ENCODE peak calls at places on chromosomes 5 and 9, in five cellular contexts. D, C, I, O and E are unnamed samples. For H3K4me1 and H3K9me3, the result is how much of the 10 kb centered on the place peaks cover.

GRCh38 chr9:131289301-131290038 is at the start of gene PLPP7:
- DNase-seq in D (peak), C (peak), I (no peak), O (peak), E (peak)

GRCh38 chr5:68369436-68370125 is 154.0 kb downstream of the PIK3R1 start:
- DNase-seq in D (no peak), C (no peak), I (no peak), O (no peak), E (no peak)

GRCh38 chr9:5843450-5844249 is 10.7 kb upstream of the ERMP1 start:
- DNase-seq in D (no peak), C (no peak), I (no peak), O (peak), E (no peak)

GRCh38 chr9:8674550-8674949 is 875.0 kb upstream of the DMAC1 start:
- DNase-seq in D (no peak), C (no peak), I (no peak), O (no peak), E (no peak)

GRCh38 chr9:85743290-85744128 is 1.8 kb upstream of the AGTPBP1 start:
- DNase-seq in D (no peak), C (no peak), I (peak), O (peak), E (no peak)

GRCh38 chr9:119793272-119793671 is 424.0 kb upstream of the BRINP1 start:
- DNase-seq in D (no peak), C (no peak), I (no peak), O (no peak), E (no peak)

GRCh38 chr5:150626853-150627276 is 13.6 kb upstream of the SYNPO start:
- DNase-seq in D (no peak), C (peak), I (no peak), O (no peak), E (peak)

GRCh38 chr5:55160493-55161209 is 680 bp downstream of the GPX8 start:
- DNase-seq in D (peak), C (no peak), I (peak), O (peak), E (peak)

GRCh38 chr5:14449052-14449661 is 132.4 kb upstream of the OTULINL start:
- DNase-seq in D (no peak), C (no peak), I (no peak), O (peak), E (no peak)

GRCh38 chr5:60972225-60972624 is 27.2 kb downstream of the NDUFAF2 start:
- DNase-seq in D (no peak), C (no peak), I (no peak), O (no peak), E (no peak)

GRCh38 chr9:128116104-128117083 is 11.1 kb downstream of the PTGES2 start:
- DNase-seq in D (no peak), C (no peak), I (peak), O (no peak), E (no peak)

GRCh38 chr5:117103703-117104102 is 529.1 kb upstream of the SEMA6A start:
- DNase-seq in D (no peak), C (no peak), I (no peak), O (no peak), E (no peak)

GRCh38 chr9:108640211-108640610 is 215.6 kb downstream of the ACTL7B start:
- DNase-seq in D (no peak), C (no peak), I (no peak), O (no peak), E (no peak)

GRCh38 chr5:142295084-142295758 is 29.6 kb downstream of the SPRY4 start:
- DNase-seq in D (no peak), C (peak), I (no peak), O (peak), E (peak)

DNA sequence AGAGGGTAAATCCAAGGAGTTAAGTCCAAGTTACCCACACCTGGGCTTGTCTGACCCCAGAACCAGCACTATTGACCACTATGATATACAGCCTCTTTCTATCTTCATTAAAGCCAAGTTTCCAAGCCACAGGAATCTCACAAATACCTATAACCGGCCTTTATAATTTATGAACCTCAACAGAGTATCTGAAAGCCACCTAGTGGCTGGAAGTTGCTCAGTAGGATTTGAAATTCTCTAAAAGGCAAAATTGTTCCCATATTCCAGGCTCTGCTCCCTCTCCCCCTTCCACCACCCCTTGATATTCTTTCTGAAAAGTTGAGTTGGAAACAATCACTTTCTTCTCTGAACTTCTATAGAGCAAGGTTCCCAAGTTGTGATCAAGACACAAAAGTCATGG is 106.4 kb upstream of the GPR151 start:
- DNase-seq in D (no peak), C (no peak), I (no peak), O (no peak), E (no peak)
- TF ChIP-seq CTCF in D (no peak), C (no peak), I (no peak), O (peak), E (no peak)

GRCh38 chr5:96070625-96071246 is 109.1 kb upstream of the ELL2 start:
- DNase-seq in D (no peak), C (no peak), I (no peak), O (no peak), E (no peak)

GRCh38 chr5:96075579-96076289 is 114.1 kb upstream of the ELL2 start:
- DNase-seq in D (no peak), C (no peak), I (no peak), O (no peak), E (no peak)

GRCh38 chr5:96072791-96073165 is 111.1 kb upstream of the ELL2 start:
- DNase-seq in D (no peak), C (no peak), I (no peak), O (no peak), E (no peak)

GRCh38 chr5:96072138-96072790 is 110.6 kb upstream of the ELL2 start:
- DNase-seq in D (no peak), C (no peak), I (no peak), O (no peak), E (no peak)

GRCh38 chr5:96074460-96075254 is 113.0 kb upstream of the ELL2 start:
- DNase-seq in D (no peak), C (no peak), I (no peak), O (no peak), E (no peak)
- H3K4me1 ChIP-seq in D (under half), C (under half), I (under half), O (under half), E (under half)

GRCh38 chr5:153299891-153300290 is 190.6 kb upstream of the GRIA1 start:
- DNase-seq in D (no peak), C (no peak), I (no peak), O (no peak), E (no peak)
- H3K9me3 ChIP-seq in D (under half), C (under half), I (under half), O (under half), E (under half)

GRCh38 chr9:91843093-91843492 is 106.9 kb downstream of the ROR2 start:
- DNase-seq in D (no peak), C (no peak), I (no peak), O (no peak), E (no peak)
- TF ChIP-seq CTCF in D (no peak), C (no peak), I (no peak), O (no peak), E (no peak)

DNA sequence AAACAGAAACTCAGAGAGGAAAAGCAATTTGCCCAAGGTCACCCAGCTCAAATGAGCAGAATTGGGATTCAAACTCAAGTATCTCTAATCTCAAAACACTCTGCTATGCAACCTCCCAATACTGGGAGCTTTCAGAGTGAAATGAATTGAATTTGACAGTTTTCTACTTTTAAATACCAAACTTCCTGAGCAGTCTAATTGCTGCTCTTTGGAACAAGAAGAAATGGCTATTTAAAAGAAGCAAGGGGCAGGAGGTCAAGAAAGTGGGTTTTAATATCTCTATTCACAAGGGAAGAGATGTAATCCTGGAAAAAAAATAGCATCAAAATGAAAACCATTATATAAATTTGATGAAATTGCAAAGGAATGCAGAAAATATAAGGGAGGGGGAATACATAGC is 142.6 kb downstream of the INSYN2B start:
- DNase-seq in D (no peak), C (no peak), I (no peak), O (no peak), E (no peak)
- H3K4me1 ChIP-seq in D (under half), C (under half), I (under half), O (under half), E (under half)

GRCh38 chr5:56658972-56659371 is 156.4 kb upstream of the MAP3K1 start:
- DNase-seq in D (no peak), C (no peak), I (no peak), O (no peak), E (no peak)

GRCh38 chr5:56651893-56652292 is 163.5 kb upstream of the MAP3K1 start:
- DNase-seq in D (no peak), C (no peak), I (no peak), O (no peak), E (no peak)

GRCh38 chr5:56659991-56660390 is 155.4 kb upstream of the MAP3K1 start:
- DNase-seq in D (no peak), C (no peak), I (no peak), O (no peak), E (no peak)

GRCh38 chr5:56662891-56663290 is 152.5 kb upstream of the MAP3K1 start:
- DNase-seq in D (no peak), C (no peak), I (no peak), O (no peak), E (no peak)

GRCh38 chr5:56656816-56657740 is 158.3 kb upstream of the MAP3K1 start:
- DNase-seq in D (no peak), C (no peak), I (no peak), O (peak), E (no peak)
- H3K9me3 ChIP-seq in D (under half), C (under half), I (under half), O (under half), E (under half)